ENCODE peak calls at places on chromosomes 1 and 21, in six cellular contexts. One of them, this sample, is unnamed.

GRCh38 chr1:175232335-175232734 is 39.8 kb upstream of the KIAA0040 start:
- DNase-seq in GM12892: no peak
- DNase-seq in esophagus muscularis mucosa: peak; percentile 60
- DNase-seq in kidney epithelial cell: no peak
- DNase-seq in AG20443: no peak
- DNase-seq in HFF-Myc: no peak
- DNase-seq in this sample: no peak

GRCh38 chr1:65997693-65998092 is 205.0 kb downstream of the PDE4B start:
- DNase-seq in esophagus muscularis mucosa: no peak
- DNase-seq in kidney epithelial cell: no peak
- DNase-seq in GM12892: no peak
- DNase-seq in AG20443: no peak
- DNase-seq in HFF-Myc: no peak
- DNase-seq in this sample: no peak

GRCh38 chr1:246667773-246668172 is 56.4 kb upstream of the SCCPDH start:
- DNase-seq in HFF-Myc: no peak
- DNase-seq in kidney epithelial cell: no peak
- DNase-seq in AG20443: no peak
- DNase-seq in esophagus muscularis mucosa: no peak
- DNase-seq in GM12892: no peak
- DNase-seq in this sample: no peak

GRCh38 chr1:47752560-47752959 is 244.6 kb downstream of the TRABD2B start:
- DNase-seq in kidney epithelial cell: no peak
- DNase-seq in GM12892: no peak
- DNase-seq in AG20443: no peak
- DNase-seq in esophagus muscularis mucosa: no peak
- DNase-seq in HFF-Myc: no peak
- DNase-seq in this sample: no peak

GRCh38 chr1:76269175-76269574 is 194.6 kb downstream of the ST6GALNAC3 start:
- DNase-seq in kidney epithelial cell: no peak
- DNase-seq in GM12892: no peak
- DNase-seq in HFF-Myc: peak; percentile 25
- DNase-seq in esophagus muscularis mucosa: no peak
- DNase-seq in AG20443: peak; percentile 77
- DNase-seq in this sample: no peak

GRCh38 chr21:46124083-46124925 is 26.4 kb downstream of the COL6A2 start:
- DNase-seq in kidney epithelial cell: no peak
- DNase-seq in AG20443: peak; percentile 11
- DNase-seq in HFF-Myc: no peak
- DNase-seq in esophagus muscularis mucosa: no peak
- DNase-seq in GM12892: peak; percentile 25
- DNase-seq in this sample: peak; percentile 3

GRCh38 chr1:176374967-176375569 is 87.9 kb upstream of the PAPPA2 start:
- DNase-seq in kidney epithelial cell: peak; percentile 32
- DNase-seq in HFF-Myc: peak; percentile 54
- DNase-seq in GM12892: peak; percentile 10
- DNase-seq in esophagus muscularis mucosa: no peak
- DNase-seq in AG20443: peak; percentile 82
- DNase-seq in this sample: peak; percentile 66

GRCh38 chr1:228141082-228141870 is 1.2 kb downstream of the GUK1 start:
- DNase-seq in kidney epithelial cell: no peak
- DNase-seq in esophagus muscularis mucosa: no peak
- DNase-seq in HFF-Myc: no peak
- DNase-seq in AG20443: no peak
- DNase-seq in GM12892: no peak
- DNase-seq in this sample: peak; percentile 67

GRCh38 chr1:90122679-90123340 is 127.9 kb downstream of the ZNF326 start:
- DNase-seq in esophagus muscularis mucosa: no peak
- DNase-seq in AG20443: no peak
- DNase-seq in HFF-Myc: no peak
- DNase-seq in kidney epithelial cell: no peak
- DNase-seq in GM12892: no peak
- DNase-seq in this sample: no peak

GRCh38 chr1:173475564-173476196 is 1.5 kb upstream of the PRDX6 start:
- DNase-seq in esophagus muscularis mucosa: no peak
- DNase-seq in HFF-Myc: no peak
- DNase-seq in GM12892: no peak
- DNase-seq in kidney epithelial cell: no peak
- DNase-seq in AG20443: peak; percentile 49
- DNase-seq in this sample: no peak

GRCh38 chr1:1207254-1207902 is 986 bp upstream of the TNFRSF18 start:
- DNase-seq in kidney epithelial cell: no peak
- DNase-seq in HFF-Myc: no peak
- DNase-seq in AG20443: no peak
- DNase-seq in esophagus muscularis mucosa: no peak
- DNase-seq in GM12892: no peak
- DNase-seq in this sample: no peak